ENCODE peak calls at places on chromosomes 13 and 19, in eight cellular contexts. K is activated CD4-positive, alpha-beta T cell treated with anti-CD3 and anti-CD28 coated beads, Interleukin-2, amount 50 U/mL, for 1 hour; Z is stimulated activated CD8-positive, alpha-beta memory T cell treated with anti-CD3 and anti-CD28 coated beads, Interleukin-15, amount 100 ng/mL, for 4 hours; M is Daoy; P is T follicular helper cell; I is head of caudate nucleus; F is T-helper 9 cell; T is iPS-NIHi11. D is an unnamed sample.

GRCh38 chr13:29516880-29517279 is 78.6 kb downstream of the SLC7A1 start:
- DNase-seq in K (no peak), Z (no peak), M (no peak), P (no peak), I (no peak), F (no peak), T (no peak), D (no peak)

GRCh38 chr13:113855012-113855921 is 8.6 kb downstream of the GAS6 start:
- DNase-seq in K (no peak), Z (no peak), M (no peak), P (no peak), I (no peak), F (no peak), T (no peak), D (no peak)

GRCh38 chr19:35549174-35549788 is 3.9 kb downstream of the TMEM147 start:
- DNase-seq in K (peak; percentile 47), Z (no peak), M (peak; percentile 74), P (peak; percentile 32), I (peak; percentile 49), F (peak; percentile 47), T (peak; percentile 79), D (peak; percentile 24)

GRCh38 chr13:29379281-29379680 is 216.2 kb downstream of the SLC7A1 start:
- DNase-seq in K (no peak), Z (no peak), M (no peak), P (no peak), I (no peak), F (no peak), T (no peak), D (no peak)

GRCh38 chr13:33125821-33126570 is 109.8 kb downstream of the KL start:
- DNase-seq in K (no peak), Z (no peak), M (peak; percentile 90), P (no peak), I (no peak), F (no peak), T (peak; percentile 54), D (no peak)

GRCh38 chr13:19150712-19151228 is 30.9 kb downstream of the TUBA3C start:
- DNase-seq in K (no peak), Z (no peak), M (no peak), P (no peak), I (no peak), F (no peak), T (no peak), D (no peak)

GRCh38 chr13:30850204-30850866 is 55.7 kb upstream of the MEDAG start:
- DNase-seq in K (no peak), Z (no peak), M (no peak), P (no peak), I (no peak), F (no peak), T (no peak), D (no peak)

GRCh38 chr19:3458229-3458555 is 22.1 kb downstream of the SMIM24 start:
- DNase-seq in K (no peak), Z (no peak), M (peak; percentile 47), P (no peak), I (no peak), F (no peak), T (peak; percentile 47), D (no peak)

GRCh38 chr13:48318714-48319457 is 15.3 kb downstream of the RB1 start:
- DNase-seq in K (no peak), Z (no peak), M (no peak), P (no peak), I (no peak), F (no peak), T (no peak), D (no peak)

GRCh38 chr19:40576181-40576584 is 490 bp upstream of the SHKBP1 start:
- DNase-seq in K (no peak), Z (no peak), M (no peak), P (no peak), I (no peak), F (peak; percentile 12), T (no peak), D (no peak)

GRCh38 chr19:34428549-34429285 is 536 bp downstream of the UBA2 start:
- DNase-seq in K (no peak), Z (no peak), M (peak; percentile 30), P (no peak), I (peak; percentile 34), F (no peak), T (peak; percentile 58), D (peak; percentile 9)

GRCh38 chr13:71285700-71286099 is 581.3 kb downstream of the DACH1 start:
- DNase-seq in K (no peak), Z (no peak), M (no peak), P (no peak), I (no peak), F (no peak), T (no peak), D (no peak)

GRCh38 chr13:37375724-37376123 is 222.8 kb downstream of the POSTN start:
- DNase-seq in K (no peak), Z (no peak), M (no peak), P (no peak), I (no peak), F (no peak), T (no peak), D (no peak)

GRCh38 chr19:56309511-56310185 is 5.0 kb downstream of the ZSCAN5A start:
- DNase-seq in K (peak; percentile 52), Z (no peak), M (peak; percentile 74), P (peak; percentile 32), I (no peak), F (peak; percentile 35), T (peak; percentile 85), D (peak; percentile 8)

GRCh38 chr13:80469841-80470378 is 129.0 kb upstream of the SPRY2 start:
- DNase-seq in K (no peak), Z (no peak), M (peak; percentile 15), P (no peak), I (no peak), F (no peak), T (no peak), D (no peak)

GRCh38 chr19:29418106-29418684 is 107.6 kb upstream of the VSTM2B start:
- DNase-seq in K (no peak), Z (no peak), M (no peak), P (no peak), I (no peak), F (no peak), T (no peak), D (no peak)

GRCh38 chr19:35265126-35265995 is 3.4 kb upstream of the USF2 start:
- DNase-seq in K (no peak), Z (no peak), M (no peak), P (no peak), I (no peak), F (no peak), T (no peak), D (no peak)

GRCh38 chr19:2039082-2039958 is 11.7 kb downstream of the MKNK2 start:
- DNase-seq in K (no peak), Z (no peak), M (no peak), P (no peak), I (no peak), F (peak; percentile 4), T (no peak), D (no peak)

GRCh38 chr19:47324502-47324901 is 7.5 kb upstream of the C5AR2 start:
- DNase-seq in K (no peak), Z (no peak), M (peak; percentile 60), P (no peak), I (no peak), F (no peak), T (peak; percentile 24), D (no peak)

GRCh38 chr19:2618611-2619010 is 83.9 kb downstream of the GNG7 start:
- DNase-seq in K (peak; percentile 67), Z (peak; percentile 60), M (peak; percentile 89), P (peak; percentile 36), I (no peak), F (peak; percentile 49), T (no peak), D (peak; percentile 49)

GRCh38 chr13:107205318-107206112 is 637.6 kb upstream of the ARGLU1 start:
- DNase-seq in K (peak; percentile 53), Z (no peak), M (peak; percentile 56), P (peak; percentile 20), I (peak; percentile 50), F (peak; percentile 51), T (peak; percentile 76), D (peak; percentile 7)

GRCh38 chr19:36136975-36137686 is 2.7 kb upstream of the CAPNS1 start:
- DNase-seq in K (no peak), Z (no peak), M (peak; percentile 85), P (no peak), I (peak; percentile 46), F (no peak), T (peak; percentile 29), D (no peak)

GRCh38 chr13:110010433-110011135 is 224.2 kb upstream of the IRS2 start:
- DNase-seq in K (no peak), Z (no peak), M (peak; percentile 12), P (no peak), I (no peak), F (no peak), T (no peak), D (no peak)

D was measured in T-helper 22 cell.